ENCODE peak calls at places on chromosome 14, in four cellular contexts. L is aorta, I is HCT116, W is astrocyte of the spinal cord. Q is an unnamed sample.

GRCh38 chr14:57865450-57866198 is at the start of gene SLC35F4:
- DNase-seq in L (peak; percentile 84), I (no peak), W (peak; percentile 24), Q (peak; percentile 67)

GRCh38 chr14:26444745-26445144 is 153.1 kb downstream of the NOVA1 start:
- DNase-seq in L (no peak), I (no peak), W (peak; percentile 21), Q (peak; percentile 17)

GRCh38 chr14:36721877-36722276 is 60.2 kb downstream of the PAX9 start:
- DNase-seq in L (no peak), I (no peak), W (no peak), Q (no peak)

GRCh38 chr14:100098171-100098570 is 32.9 kb downstream of the EVL start:
- DNase-seq in L (no peak), I (no peak), W (no peak), Q (no peak)

GRCh38 chr14:61177279-61178225 is 103.6 kb downstream of the TMEM30B start:
- DNase-seq in L (no peak), I (peak; percentile 56), W (no peak), Q (no peak)

GRCh38 chr14:68407838-68408237 is 385.0 kb downstream of the ZFP36L1 start:
- DNase-seq in L (no peak), I (no peak), W (no peak), Q (no peak)

GRCh38 chr14:101544550-101544949 is 16.7 kb upstream of the DIO3 start:
- DNase-seq in L (no peak), I (no peak), W (no peak), Q (no peak)

GRCh38 chr14:24279301-24280186 is 8.1 kb upstream of the RABGGTA start:
- DNase-seq in L (no peak), I (no peak), W (no peak), Q (peak; percentile 30)

GRCh38 chr14:80549141-80549540 is 337.8 kb upstream of the DIO2 start:
- DNase-seq in L (no peak), I (no peak), W (no peak), Q (no peak)

GRCh38 chr14:65840786-65841185 is 428.3 kb downstream of the FUT8 start:
- DNase-seq in L (no peak), I (no peak), W (no peak), Q (no peak)

GRCh38 chr14:29016050-29016900 is 249.7 kb downstream of the FOXG1 start:
- DNase-seq in L (no peak), I (no peak), W (peak; percentile 59), Q (peak; percentile 65)

Q was measured in DMS53.